ENCODE peak calls at places on chromosomes 2 and 18, in four cellular contexts. One of them, this sample, is unnamed.

GRCh38 chr2:101751875-101752619 is 54.5 kb downstream of the MAP4K4 start:
- DNase-seq in right atrium auricular region: no peak
- DNase-seq in body of pancreas: no peak
- DNase-seq in PC-9: no peak
- DNase-seq in this sample: no peak

GRCh38 chr18:28854964-28855363 is 678.0 kb upstream of the CDH2 start:
- DNase-seq in right atrium auricular region: no peak
- DNase-seq in body of pancreas: no peak
- DNase-seq in PC-9: no peak
- DNase-seq in this sample: no peak

GRCh38 chr2:95030496-95030895 is 5.0 kb downstream of the MAL start:
- DNase-seq in right atrium auricular region: no peak
- DNase-seq in body of pancreas: no peak
- DNase-seq in PC-9: peak; percentile 81
- DNase-seq in this sample: no peak

GRCh38 chr2:232622563-232622962 is 10.8 kb upstream of the EFHD1 start:
- DNase-seq in right atrium auricular region: no peak
- DNase-seq in body of pancreas: no peak
- DNase-seq in PC-9: no peak
- DNase-seq in this sample: peak; percentile 41

GRCh38 chr2:72886505-72887031 is 640 bp upstream of the SPR start:
- DNase-seq in right atrium auricular region: no peak
- DNase-seq in body of pancreas: no peak
- DNase-seq in PC-9: no peak
- DNase-seq in this sample: no peak

GRCh38 chr2:106011993-106012392 is 182.1 kb downstream of the UXS1 start:
- DNase-seq in right atrium auricular region: no peak
- DNase-seq in body of pancreas: no peak
- DNase-seq in PC-9: no peak
- DNase-seq in this sample: no peak

GRCh38 chr2:120709608-120710041 is 26.0 kb upstream of the GLI2 start:
- DNase-seq in right atrium auricular region: no peak
- DNase-seq in body of pancreas: no peak
- DNase-seq in PC-9: no peak
- DNase-seq in this sample: no peak

GRCh38 chr2:31505133-31505532 is 75.6 kb downstream of the SRD5A2 start:
- DNase-seq in right atrium auricular region: no peak
- DNase-seq in body of pancreas: no peak
- DNase-seq in PC-9: no peak
- DNase-seq in this sample: no peak

GRCh38 chr18:22503803-22504202 is 86.1 kb upstream of the CTAGE1 start:
- DNase-seq in right atrium auricular region: peak; percentile 75
- DNase-seq in body of pancreas: no peak
- DNase-seq in PC-9: no peak
- DNase-seq in this sample: no peak

GRCh38 chr18:51009071-51009470 is 20.9 kb upstream of the SMAD4 start:
- DNase-seq in right atrium auricular region: no peak
- DNase-seq in body of pancreas: no peak
- DNase-seq in PC-9: no peak
- DNase-seq in this sample: no peak

GRCh38 chr2:28361991-28362710 is 30.5 kb upstream of the FOSL2 start:
- DNase-seq in right atrium auricular region: no peak
- DNase-seq in body of pancreas: no peak
- DNase-seq in PC-9: no peak
- DNase-seq in this sample: no peak

GRCh38 chr2:68302281-68302680 is 17.5 kb downstream of the CNRIP1 start:
- DNase-seq in right atrium auricular region: no peak
- DNase-seq in body of pancreas: no peak
- DNase-seq in PC-9: no peak
- DNase-seq in this sample: peak; percentile 13

GRCh38 chr2:130336877-130337734 is 5.6 kb upstream of the IMP4 start:
- DNase-seq in right atrium auricular region: peak; percentile 90
- DNase-seq in body of pancreas: peak; percentile 92
- DNase-seq in PC-9: peak; percentile 85
- DNase-seq in this sample: no peak

GRCh38 chr2:144431384-144431783 is 88.5 kb downstream of the ZEB2 start:
- DNase-seq in right atrium auricular region: no peak
- DNase-seq in body of pancreas: no peak
- DNase-seq in PC-9: no peak
- DNase-seq in this sample: peak; percentile 92

GRCh38 chr2:833180-833579 is 117.5 kb upstream of the SNTG2 start:
- DNase-seq in right atrium auricular region: no peak
- DNase-seq in body of pancreas: no peak
- DNase-seq in PC-9: no peak
- DNase-seq in this sample: no peak

GRCh38 chr2:15031745-15032240 is 399.3 kb downstream of the LRATD1 start:
- DNase-seq in right atrium auricular region: no peak
- DNase-seq in body of pancreas: no peak
- DNase-seq in PC-9: no peak
- DNase-seq in this sample: no peak

GRCh38 chr18:58456625-58457024 is 172.3 kb downstream of the ALPK2 start:
- DNase-seq in right atrium auricular region: no peak
- DNase-seq in body of pancreas: no peak
- DNase-seq in PC-9: no peak
- DNase-seq in this sample: no peak

GRCh38 chr2:46091961-46092667 is 205.1 kb upstream of the EPAS1 start:
- DNase-seq in right atrium auricular region: no peak
- DNase-seq in body of pancreas: no peak
- DNase-seq in PC-9: no peak
- DNase-seq in this sample: no peak

GRCh38 chr18:4285525-4285924 is 169.6 kb downstream of the DLGAP1 start:
- DNase-seq in right atrium auricular region: no peak
- DNase-seq in body of pancreas: no peak
- DNase-seq in PC-9: no peak
- DNase-seq in this sample: no peak

GRCh38 chr2:181063696-181064095 is 83.3 kb downstream of the UBE2E3 start:
- DNase-seq in right atrium auricular region: no peak
- DNase-seq in body of pancreas: no peak
- DNase-seq in PC-9: no peak
- DNase-seq in this sample: no peak

GRCh38 chr2:234001380-234001993 is 49.0 kb upstream of the SPP2 start:
- DNase-seq in right atrium auricular region: no peak
- DNase-seq in body of pancreas: no peak
- DNase-seq in PC-9: no peak
- DNase-seq in this sample: no peak

GRCh38 chr18:58565021-58565420 is 63.9 kb downstream of the ALPK2 start:
- DNase-seq in right atrium auricular region: no peak
- DNase-seq in body of pancreas: no peak
- DNase-seq in PC-9: no peak
- DNase-seq in this sample: no peak

GRCh38 chr2:43611987-43612894 is 16.4 kb upstream of the THADA start:
- DNase-seq in right atrium auricular region: peak; percentile 80
- DNase-seq in body of pancreas: peak; percentile 66
- DNase-seq in PC-9: peak; percentile 77
- DNase-seq in this sample: peak; percentile 73

GRCh38 chr2:15243762-15244161 is 317.4 kb downstream of the NBAS start:
- DNase-seq in right atrium auricular region: no peak
- DNase-seq in body of pancreas: no peak
- DNase-seq in PC-9: no peak
- DNase-seq in this sample: peak; percentile 9

GRCh38 chr18:22428672-22429071 is 11.0 kb upstream of the CTAGE1 start:
- DNase-seq in right atrium auricular region: no peak
- DNase-seq in body of pancreas: no peak
- DNase-seq in PC-9: no peak
- DNase-seq in this sample: no peak

GRCh38 chr2:113185643-113186315 is 12.0 kb downstream of the PSD4 start:
- DNase-seq in right atrium auricular region: no peak
- DNase-seq in body of pancreas: peak; percentile 82
- DNase-seq in PC-9: peak; percentile 75
- DNase-seq in this sample: no peak

GRCh38 chr2:9388102-9388735 is 35.1 kb downstream of the ITGB1BP1 start:
- DNase-seq in right atrium auricular region: no peak
- DNase-seq in body of pancreas: no peak
- DNase-seq in PC-9: no peak
- DNase-seq in this sample: no peak

GRCh38 chr2:208064220-208064951 is 39.1 kb upstream of the PLEKHM3 start:
- DNase-seq in right atrium auricular region: no peak
- DNase-seq in body of pancreas: no peak
- DNase-seq in PC-9: peak; percentile 30
- DNase-seq in this sample: peak; percentile 58

GRCh38 chr2:111252436-111252835 is 131.7 kb downstream of the BCL2L11 start:
- DNase-seq in right atrium auricular region: no peak
- DNase-seq in body of pancreas: no peak
- DNase-seq in PC-9: no peak
- DNase-seq in this sample: peak; percentile 70

GRCh38 chr18:37322497-37323035 is 243.0 kb downstream of the CELF4 start:
- DNase-seq in right atrium auricular region: no peak
- DNase-seq in body of pancreas: peak; percentile 45
- DNase-seq in PC-9: peak; percentile 14
- DNase-seq in this sample: peak; percentile 47

GRCh38 chr2:101188683-101189405 is 37.7 kb upstream of the TBC1D8 start:
- DNase-seq in right atrium auricular region: no peak
- DNase-seq in body of pancreas: peak; percentile 24
- DNase-seq in PC-9: no peak
- DNase-seq in this sample: peak; percentile 40

GRCh38 chr2:109213646-109214417 is 84.8 kb downstream of the SH3RF3 start:
- DNase-seq in right atrium auricular region: peak; percentile 61
- DNase-seq in body of pancreas: no peak
- DNase-seq in PC-9: peak; percentile 91
- DNase-seq in this sample: peak; percentile 57

GRCh38 chr18:34354351-34354750 is 129.6 kb upstream of the NOL4 start:
- DNase-seq in right atrium auricular region: no peak
- DNase-seq in body of pancreas: no peak
- DNase-seq in PC-9: no peak
- DNase-seq in this sample: no peak

GRCh38 chr2:109322111-109322510 is 193.1 kb downstream of the SH3RF3 start:
- DNase-seq in right atrium auricular region: peak; percentile 95
- DNase-seq in body of pancreas: peak; percentile 78
- DNase-seq in PC-9: no peak
- DNase-seq in this sample: no peak

GRCh38 chr2:196336715-196337617 is 165.6 kb upstream of the STK17B start:
- DNase-seq in right atrium auricular region: no peak
- DNase-seq in body of pancreas: no peak
- DNase-seq in PC-9: no peak
- DNase-seq in this sample: peak; percentile 62

GRCh38 chr2:208466133-208466919 is 59.7 kb downstream of the PTH2R start:
- DNase-seq in right atrium auricular region: no peak
- DNase-seq in body of pancreas: peak; percentile 28
- DNase-seq in PC-9: peak; percentile 23
- DNase-seq in this sample: peak; percentile 50

DNA sequence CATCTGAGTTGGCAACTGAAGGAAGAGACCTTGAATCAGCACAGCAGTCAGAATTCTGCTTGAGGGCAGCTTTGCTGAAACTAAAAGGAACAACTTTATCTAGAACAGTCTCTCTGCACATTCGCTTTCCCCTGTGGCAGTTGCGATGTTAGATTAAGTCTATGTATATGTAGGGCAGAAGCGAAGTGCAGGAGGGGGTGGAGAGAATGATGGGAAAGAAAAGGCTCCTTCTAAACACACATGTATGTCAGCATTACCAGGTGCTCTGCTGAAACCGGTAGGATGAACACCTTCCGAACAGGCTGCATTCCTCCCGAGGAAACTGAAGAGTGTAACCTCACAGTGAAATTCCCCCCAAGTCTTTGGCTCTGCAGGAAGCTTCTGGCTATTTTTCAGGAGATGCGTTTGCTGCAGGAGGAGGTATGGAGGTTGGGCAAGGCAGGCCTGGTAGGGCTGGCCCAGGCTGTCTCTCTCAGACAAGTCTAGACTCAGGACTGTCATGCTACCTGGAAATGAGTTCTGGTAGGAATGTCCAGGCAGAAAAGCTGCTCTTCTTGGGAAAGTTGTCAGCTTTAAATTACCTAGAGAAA is 70.0 kb upstream of the ATL2 start:
- DNase-seq in right atrium auricular region: no peak
- DNase-seq in body of pancreas: no peak
- DNase-seq in PC-9: no peak
- DNase-seq in this sample: no peak
- H3K4me3 ChIP-seq in right atrium auricular region: no peak overlapping the region
- H3K4me3 ChIP-seq in body of pancreas: no peak overlapping the region
- H3K4me3 ChIP-seq in PC-9: no peak overlapping the region
- H3K4me3 ChIP-seq in this sample: no peak overlapping the region

DNA sequence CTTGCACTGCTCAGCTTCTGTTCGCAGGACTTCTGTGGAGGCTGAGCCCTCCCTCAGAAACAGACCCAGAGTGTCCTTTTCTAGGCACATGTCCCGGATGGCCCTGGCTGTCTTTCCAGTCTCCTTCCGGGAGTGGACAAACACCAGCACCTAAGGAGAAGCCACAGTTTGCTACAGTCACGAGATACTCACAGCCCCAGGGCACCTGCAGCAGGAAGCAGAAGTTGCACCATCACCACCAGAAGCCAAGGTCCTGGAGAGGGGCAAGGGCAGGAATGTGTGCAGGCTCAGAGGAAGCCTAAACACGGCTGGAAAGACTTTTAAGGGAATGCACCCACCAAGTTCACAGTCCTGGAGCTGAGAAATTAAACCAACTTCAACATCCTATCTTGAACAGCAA is 13.6 kb downstream of the SNRNP200 start:
- DNase-seq in right atrium auricular region: no peak
- DNase-seq in body of pancreas: no peak
- DNase-seq in PC-9: no peak
- DNase-seq in this sample: no peak
- H3K36me3 ChIP-seq in right atrium auricular region: peaks cover 99% of the 10 kb centered on the region
- H3K36me3 ChIP-seq in body of pancreas: peaks cover 79% of the 10 kb centered on the region
- H3K36me3 ChIP-seq in PC-9: peaks cover 88% of the 10 kb centered on the region
- H3K36me3 ChIP-seq in this sample: peaks cover 99% of the 10 kb centered on the region

GRCh38 chr18:55420977-55421611 is 166.9 kb downstream of the TCF4 start:
- DNase-seq in right atrium auricular region: no peak
- DNase-seq in body of pancreas: no peak
- DNase-seq in PC-9: no peak
- DNase-seq in this sample: no peak

GRCh38 chr18:55421612-55422381 is 166.2 kb downstream of the TCF4 start:
- DNase-seq in right atrium auricular region: no peak
- DNase-seq in body of pancreas: no peak
- DNase-seq in PC-9: no peak
- DNase-seq in this sample: no peak

GRCh38 chr18:55419939-55420664 is 167.9 kb downstream of the TCF4 start:
- DNase-seq in right atrium auricular region: no peak
- DNase-seq in body of pancreas: no peak
- DNase-seq in PC-9: no peak
- DNase-seq in this sample: peak; percentile 36

GRCh38 chr18:55419132-55419938 is 168.7 kb downstream of the TCF4 start:
- DNase-seq in right atrium auricular region: no peak
- DNase-seq in body of pancreas: no peak
- DNase-seq in PC-9: no peak
- DNase-seq in this sample: no peak

GRCh38 chr18:55420665-55420964 is 167.4 kb downstream of the TCF4 start:
- DNase-seq in right atrium auricular region: no peak
- DNase-seq in body of pancreas: no peak
- DNase-seq in PC-9: no peak
- DNase-seq in this sample: no peak
- H3K4me3 ChIP-seq in right atrium auricular region: peak overlapping the region; percentile 42
- H3K4me3 ChIP-seq in body of pancreas: no peak overlapping the region
- H3K4me3 ChIP-seq in PC-9: no peak overlapping the region
- H3K4me3 ChIP-seq in this sample: peak overlapping the region; percentile 7

DNA sequence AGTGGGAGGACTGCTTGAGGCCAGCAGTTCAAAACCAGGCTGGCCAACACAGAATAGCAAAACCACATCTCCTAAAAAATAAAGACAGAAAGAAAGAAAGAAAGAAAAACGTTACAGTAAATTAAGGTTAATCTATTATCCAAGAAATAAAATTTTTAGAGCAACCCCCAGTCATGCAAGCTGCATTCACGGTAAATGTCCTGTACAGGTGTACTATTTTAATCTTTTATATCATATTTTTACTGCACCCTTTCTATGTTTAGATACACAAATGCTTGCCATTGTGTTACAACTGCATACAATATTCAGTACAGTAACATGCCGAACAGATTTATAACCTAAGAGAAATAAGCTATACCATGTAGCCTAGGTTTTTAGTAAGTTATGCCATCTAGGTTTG is 6.0 kb downstream of the PDIA6 start:
- DNase-seq in right atrium auricular region: no peak
- DNase-seq in body of pancreas: no peak
- DNase-seq in PC-9: no peak
- DNase-seq in this sample: no peak
- H3K36me3 ChIP-seq in right atrium auricular region: peaks cover 9% of the 10 kb centered on the region
- H3K36me3 ChIP-seq in body of pancreas: peaks cover 2% of the 10 kb centered on the region
- H3K36me3 ChIP-seq in PC-9: peaks cover 22% of the 10 kb centered on the region
- H3K36me3 ChIP-seq in this sample: peaks cover 28% of the 10 kb centered on the region

This sample was measured in SJCRH30.